ENCODE peak calls at places on chromosomes 6 and 20, in ten cellular contexts. One of them, this sample, is unnamed.
A peak's percentile ranks its signal among the peaks of the same experiment; 100 is the strongest.

GRCh38 chr6:4125500-4125899 is 9.9 kb downstream of the ECI2 start:
- DNase-seq in amniotic stem cell: no peak
- DNase-seq in GM04504: no peak
- DNase-seq in activated CD8-positive, alpha-beta T cell treated with anti-CD3 and anti-CD28 coated beads, Interleukin-2, amount 10 ng/mL, durations not matched to agents 7 days and 5 days: no peak
- DNase-seq in mucosa of descending colon: no peak
- DNase-seq in left lung: no peak
- DNase-seq in stimulated activated CD4-positive, alpha-beta T cell treated with anti-CD3 and anti-CD28 coated beads, Interleukin-4, amount 100 ng/mL, for 1 hour: no peak
- DNase-seq in GM19239: no peak
- DNase-seq in RPMI7951: no peak
- DNase-seq in iris pigment epithelial cell: peak; percentile 78
- DNase-seq in this sample: no peak

GRCh38 chr20:22499475-22500174 is 84.7 kb downstream of the FOXA2 start:
- DNase-seq in amniotic stem cell: no peak
- DNase-seq in GM04504: no peak
- DNase-seq in activated CD8-positive, alpha-beta T cell treated with anti-CD3 and anti-CD28 coated beads, Interleukin-2, amount 10 ng/mL, durations not matched to agents 7 days and 5 days: no peak
- DNase-seq in mucosa of descending colon: peak; percentile 47
- DNase-seq in left lung: no peak
- DNase-seq in stimulated activated CD4-positive, alpha-beta T cell treated with anti-CD3 and anti-CD28 coated beads, Interleukin-4, amount 100 ng/mL, for 1 hour: no peak
- DNase-seq in GM19239: no peak
- DNase-seq in RPMI7951: no peak
- DNase-seq in iris pigment epithelial cell: no peak
- DNase-seq in this sample: no peak

GRCh38 chr6:4383910-4384637 is 248.7 kb upstream of the ECI2 start:
- DNase-seq in amniotic stem cell: no peak
- DNase-seq in GM04504: no peak
- DNase-seq in activated CD8-positive, alpha-beta T cell treated with anti-CD3 and anti-CD28 coated beads, Interleukin-2, amount 10 ng/mL, durations not matched to agents 7 days and 5 days: no peak
- DNase-seq in mucosa of descending colon: no peak
- DNase-seq in left lung: no peak
- DNase-seq in stimulated activated CD4-positive, alpha-beta T cell treated with anti-CD3 and anti-CD28 coated beads, Interleukin-4, amount 100 ng/mL, for 1 hour: no peak
- DNase-seq in GM19239: no peak
- DNase-seq in RPMI7951: no peak
- DNase-seq in iris pigment epithelial cell: no peak
- DNase-seq in this sample: no peak

GRCh38 chr6:151870375-151870774 is 62.9 kb downstream of the ESR1 start:
- DNase-seq in amniotic stem cell: no peak
- DNase-seq in GM04504: no peak
- DNase-seq in activated CD8-positive, alpha-beta T cell treated with anti-CD3 and anti-CD28 coated beads, Interleukin-2, amount 10 ng/mL, durations not matched to agents 7 days and 5 days: no peak
- DNase-seq in mucosa of descending colon: no peak
- DNase-seq in left lung: no peak
- DNase-seq in stimulated activated CD4-positive, alpha-beta T cell treated with anti-CD3 and anti-CD28 coated beads, Interleukin-4, amount 100 ng/mL, for 1 hour: no peak
- DNase-seq in GM19239: no peak
- DNase-seq in RPMI7951: no peak
- DNase-seq in iris pigment epithelial cell: no peak
- DNase-seq in this sample: no peak

GRCh38 chr6:157849288-157850017 is 26.4 kb downstream of the SNX9 start:
- DNase-seq in amniotic stem cell: no peak
- DNase-seq in GM04504: no peak
- DNase-seq in activated CD8-positive, alpha-beta T cell treated with anti-CD3 and anti-CD28 coated beads, Interleukin-2, amount 10 ng/mL, durations not matched to agents 7 days and 5 days: peak; percentile 17
- DNase-seq in mucosa of descending colon: no peak
- DNase-seq in left lung: no peak
- DNase-seq in stimulated activated CD4-positive, alpha-beta T cell treated with anti-CD3 and anti-CD28 coated beads, Interleukin-4, amount 100 ng/mL, for 1 hour: no peak
- DNase-seq in GM19239: no peak
- DNase-seq in RPMI7951: no peak
- DNase-seq in iris pigment epithelial cell: no peak
- DNase-seq in this sample: no peak

GRCh38 chr6:31826793-31827285 is 699 bp upstream of the HSPA1B start:
- DNase-seq in amniotic stem cell: peak; percentile 76
- DNase-seq in GM04504: peak; percentile 58
- DNase-seq in activated CD8-positive, alpha-beta T cell treated with anti-CD3 and anti-CD28 coated beads, Interleukin-2, amount 10 ng/mL, durations not matched to agents 7 days and 5 days: peak; percentile 51
- DNase-seq in mucosa of descending colon: peak; percentile 90
- DNase-seq in left lung: peak; percentile 91
- DNase-seq in stimulated activated CD4-positive, alpha-beta T cell treated with anti-CD3 and anti-CD28 coated beads, Interleukin-4, amount 100 ng/mL, for 1 hour: no peak
- DNase-seq in GM19239: no peak
- DNase-seq in RPMI7951: peak; percentile 90
- DNase-seq in iris pigment epithelial cell: peak; percentile 83
- DNase-seq in this sample: peak; percentile 98

GRCh38 chr6:524803-525202 is 132.1 kb downstream of the HUS1B start:
- DNase-seq in amniotic stem cell: no peak
- DNase-seq in GM04504: no peak
- DNase-seq in activated CD8-positive, alpha-beta T cell treated with anti-CD3 and anti-CD28 coated beads, Interleukin-2, amount 10 ng/mL, durations not matched to agents 7 days and 5 days: peak; percentile 65
- DNase-seq in mucosa of descending colon: no peak
- DNase-seq in left lung: no peak
- DNase-seq in stimulated activated CD4-positive, alpha-beta T cell treated with anti-CD3 and anti-CD28 coated beads, Interleukin-4, amount 100 ng/mL, for 1 hour: peak; percentile 38
- DNase-seq in GM19239: no peak
- DNase-seq in RPMI7951: no peak
- DNase-seq in iris pigment epithelial cell: no peak
- DNase-seq in this sample: no peak

GRCh38 chr6:53439556-53439955 is 90.8 kb upstream of the ELOVL5 start:
- DNase-seq in amniotic stem cell: no peak
- DNase-seq in GM04504: peak; percentile 50
- DNase-seq in activated CD8-positive, alpha-beta T cell treated with anti-CD3 and anti-CD28 coated beads, Interleukin-2, amount 10 ng/mL, durations not matched to agents 7 days and 5 days: no peak
- DNase-seq in mucosa of descending colon: no peak
- DNase-seq in left lung: no peak
- DNase-seq in stimulated activated CD4-positive, alpha-beta T cell treated with anti-CD3 and anti-CD28 coated beads, Interleukin-4, amount 100 ng/mL, for 1 hour: no peak
- DNase-seq in GM19239: no peak
- DNase-seq in RPMI7951: no peak
- DNase-seq in iris pigment epithelial cell: peak; percentile 40
- DNase-seq in this sample: no peak

GRCh38 chr6:63816979-63817436 is 181.4 kb downstream of the PHF3 start:
- DNase-seq in amniotic stem cell: no peak
- DNase-seq in GM04504: no peak
- DNase-seq in activated CD8-positive, alpha-beta T cell treated with anti-CD3 and anti-CD28 coated beads, Interleukin-2, amount 10 ng/mL, durations not matched to agents 7 days and 5 days: no peak
- DNase-seq in mucosa of descending colon: no peak
- DNase-seq in left lung: no peak
- DNase-seq in stimulated activated CD4-positive, alpha-beta T cell treated with anti-CD3 and anti-CD28 coated beads, Interleukin-4, amount 100 ng/mL, for 1 hour: no peak
- DNase-seq in GM19239: no peak
- DNase-seq in RPMI7951: no peak
- DNase-seq in iris pigment epithelial cell: peak; percentile 39
- DNase-seq in this sample: no peak

GRCh38 chr6:87742106-87742505 is 40.1 kb upstream of the AKIRIN2 start:
- DNase-seq in amniotic stem cell: no peak
- DNase-seq in GM04504: no peak
- DNase-seq in activated CD8-positive, alpha-beta T cell treated with anti-CD3 and anti-CD28 coated beads, Interleukin-2, amount 10 ng/mL, durations not matched to agents 7 days and 5 days: peak; percentile 74
- DNase-seq in mucosa of descending colon: no peak
- DNase-seq in left lung: no peak
- DNase-seq in stimulated activated CD4-positive, alpha-beta T cell treated with anti-CD3 and anti-CD28 coated beads, Interleukin-4, amount 100 ng/mL, for 1 hour: peak; percentile 10
- DNase-seq in GM19239: no peak
- DNase-seq in RPMI7951: peak; percentile 16
- DNase-seq in iris pigment epithelial cell: no peak
- DNase-seq in this sample: peak; percentile 48

GRCh38 chr6:8905647-8906231 is 470.4 kb upstream of the SLC35B3 start:
- DNase-seq in amniotic stem cell: no peak
- DNase-seq in GM04504: no peak
- DNase-seq in activated CD8-positive, alpha-beta T cell treated with anti-CD3 and anti-CD28 coated beads, Interleukin-2, amount 10 ng/mL, durations not matched to agents 7 days and 5 days: no peak
- DNase-seq in mucosa of descending colon: no peak
- DNase-seq in left lung: no peak
- DNase-seq in stimulated activated CD4-positive, alpha-beta T cell treated with anti-CD3 and anti-CD28 coated beads, Interleukin-4, amount 100 ng/mL, for 1 hour: no peak
- DNase-seq in GM19239: no peak
- DNase-seq in RPMI7951: no peak
- DNase-seq in iris pigment epithelial cell: no peak
- DNase-seq in this sample: no peak

GRCh38 chr6:112180095-112180820 is 74.1 kb downstream of the LAMA4 start:
- DNase-seq in amniotic stem cell: peak; percentile 74
- DNase-seq in GM04504: peak; percentile 57
- DNase-seq in activated CD8-positive, alpha-beta T cell treated with anti-CD3 and anti-CD28 coated beads, Interleukin-2, amount 10 ng/mL, durations not matched to agents 7 days and 5 days: peak; percentile 75
- DNase-seq in mucosa of descending colon: no peak
- DNase-seq in left lung: no peak
- DNase-seq in stimulated activated CD4-positive, alpha-beta T cell treated with anti-CD3 and anti-CD28 coated beads, Interleukin-4, amount 100 ng/mL, for 1 hour: no peak
- DNase-seq in GM19239: peak; percentile 16
- DNase-seq in RPMI7951: peak; percentile 83
- DNase-seq in iris pigment epithelial cell: peak; percentile 89
- DNase-seq in this sample: peak; percentile 34

GRCh38 chr6:169977434-169978265 is 226.2 kb downstream of the ERMARD start:
- DNase-seq in amniotic stem cell: no peak
- DNase-seq in GM04504: no peak
- DNase-seq in activated CD8-positive, alpha-beta T cell treated with anti-CD3 and anti-CD28 coated beads, Interleukin-2, amount 10 ng/mL, durations not matched to agents 7 days and 5 days: no peak
- DNase-seq in mucosa of descending colon: peak; percentile 15
- DNase-seq in left lung: peak; percentile 66
- DNase-seq in stimulated activated CD4-positive, alpha-beta T cell treated with anti-CD3 and anti-CD28 coated beads, Interleukin-4, amount 100 ng/mL, for 1 hour: no peak
- DNase-seq in GM19239: no peak
- DNase-seq in RPMI7951: no peak
- DNase-seq in iris pigment epithelial cell: no peak
- DNase-seq in this sample: peak; percentile 72

GRCh38 chr6:12456343-12456742 is 166.2 kb downstream of the EDN1 start:
- DNase-seq in amniotic stem cell: no peak
- DNase-seq in GM04504: no peak
- DNase-seq in activated CD8-positive, alpha-beta T cell treated with anti-CD3 and anti-CD28 coated beads, Interleukin-2, amount 10 ng/mL, durations not matched to agents 7 days and 5 days: no peak
- DNase-seq in mucosa of descending colon: no peak
- DNase-seq in left lung: peak; percentile 49
- DNase-seq in stimulated activated CD4-positive, alpha-beta T cell treated with anti-CD3 and anti-CD28 coated beads, Interleukin-4, amount 100 ng/mL, for 1 hour: no peak
- DNase-seq in GM19239: no peak
- DNase-seq in RPMI7951: peak; percentile 46
- DNase-seq in iris pigment epithelial cell: no peak
- DNase-seq in this sample: no peak

GRCh38 chr6:140071601-140072062 is 697.2 kb upstream of the CITED2 start:
- DNase-seq in amniotic stem cell: no peak
- DNase-seq in GM04504: peak; percentile 89
- DNase-seq in activated CD8-positive, alpha-beta T cell treated with anti-CD3 and anti-CD28 coated beads, Interleukin-2, amount 10 ng/mL, durations not matched to agents 7 days and 5 days: no peak
- DNase-seq in mucosa of descending colon: no peak
- DNase-seq in left lung: no peak
- DNase-seq in stimulated activated CD4-positive, alpha-beta T cell treated with anti-CD3 and anti-CD28 coated beads, Interleukin-4, amount 100 ng/mL, for 1 hour: no peak
- DNase-seq in GM19239: no peak
- DNase-seq in RPMI7951: peak; percentile 83
- DNase-seq in iris pigment epithelial cell: peak; percentile 94
- DNase-seq in this sample: no peak

GRCh38 chr6:30748851-30749540 is 4.6 kb upstream of the IER3 start:
- DNase-seq in amniotic stem cell: no peak
- DNase-seq in GM04504: no peak
- DNase-seq in activated CD8-positive, alpha-beta T cell treated with anti-CD3 and anti-CD28 coated beads, Interleukin-2, amount 10 ng/mL, durations not matched to agents 7 days and 5 days: no peak
- DNase-seq in mucosa of descending colon: no peak
- DNase-seq in left lung: no peak
- DNase-seq in stimulated activated CD4-positive, alpha-beta T cell treated with anti-CD3 and anti-CD28 coated beads, Interleukin-4, amount 100 ng/mL, for 1 hour: no peak
- DNase-seq in GM19239: no peak
- DNase-seq in RPMI7951: peak; percentile 100
- DNase-seq in iris pigment epithelial cell: no peak
- DNase-seq in this sample: no peak

GRCh38 chr6:169620171-169621125 is 81.4 kb downstream of the WDR27 start:
- DNase-seq in amniotic stem cell: no peak
- DNase-seq in GM04504: no peak
- DNase-seq in activated CD8-positive, alpha-beta T cell treated with anti-CD3 and anti-CD28 coated beads, Interleukin-2, amount 10 ng/mL, durations not matched to agents 7 days and 5 days: no peak
- DNase-seq in mucosa of descending colon: no peak
- DNase-seq in left lung: no peak
- DNase-seq in stimulated activated CD4-positive, alpha-beta T cell treated with anti-CD3 and anti-CD28 coated beads, Interleukin-4, amount 100 ng/mL, for 1 hour: no peak
- DNase-seq in GM19239: no peak
- DNase-seq in RPMI7951: peak; percentile 84
- DNase-seq in iris pigment epithelial cell: peak; percentile 73
- DNase-seq in this sample: no peak

GRCh38 chr6:46888031-46888430 is 33.7 kb downstream of the ADGRF5 start:
- DNase-seq in amniotic stem cell: no peak
- DNase-seq in GM04504: no peak
- DNase-seq in activated CD8-positive, alpha-beta T cell treated with anti-CD3 and anti-CD28 coated beads, Interleukin-2, amount 10 ng/mL, durations not matched to agents 7 days and 5 days: no peak
- DNase-seq in mucosa of descending colon: no peak
- DNase-seq in left lung: no peak
- DNase-seq in stimulated activated CD4-positive, alpha-beta T cell treated with anti-CD3 and anti-CD28 coated beads, Interleukin-4, amount 100 ng/mL, for 1 hour: no peak
- DNase-seq in GM19239: no peak
- DNase-seq in RPMI7951: peak; percentile 72
- DNase-seq in iris pigment epithelial cell: peak; percentile 14
- DNase-seq in this sample: no peak

GRCh38 chr6:138410972-138411667 is 7.1 kb downstream of the HEBP2 start:
- DNase-seq in amniotic stem cell: peak; percentile 34
- DNase-seq in GM04504: no peak
- DNase-seq in activated CD8-positive, alpha-beta T cell treated with anti-CD3 and anti-CD28 coated beads, Interleukin-2, amount 10 ng/mL, durations not matched to agents 7 days and 5 days: no peak
- DNase-seq in mucosa of descending colon: no peak
- DNase-seq in left lung: no peak
- DNase-seq in stimulated activated CD4-positive, alpha-beta T cell treated with anti-CD3 and anti-CD28 coated beads, Interleukin-4, amount 100 ng/mL, for 1 hour: no peak
- DNase-seq in GM19239: no peak
- DNase-seq in RPMI7951: peak; percentile 98
- DNase-seq in iris pigment epithelial cell: peak; percentile 81
- DNase-seq in this sample: no peak

GRCh38 chr6:7542065-7542877 is 800 bp downstream of the DSP start:
- DNase-seq in amniotic stem cell: no peak
- DNase-seq in GM04504: peak; percentile 10
- DNase-seq in activated CD8-positive, alpha-beta T cell treated with anti-CD3 and anti-CD28 coated beads, Interleukin-2, amount 10 ng/mL, durations not matched to agents 7 days and 5 days: no peak
- DNase-seq in mucosa of descending colon: peak; percentile 70
- DNase-seq in left lung: peak; percentile 89
- DNase-seq in stimulated activated CD4-positive, alpha-beta T cell treated with anti-CD3 and anti-CD28 coated beads, Interleukin-4, amount 100 ng/mL, for 1 hour: no peak
- DNase-seq in GM19239: peak; percentile 22
- DNase-seq in RPMI7951: no peak
- DNase-seq in iris pigment epithelial cell: no peak
- DNase-seq in this sample: peak; percentile 91

GRCh38 chr6:45697605-45698004 is 318.1 kb downstream of the CLIC5 start:
- DNase-seq in amniotic stem cell: peak; percentile 93
- DNase-seq in GM04504: peak; percentile 94
- DNase-seq in activated CD8-positive, alpha-beta T cell treated with anti-CD3 and anti-CD28 coated beads, Interleukin-2, amount 10 ng/mL, durations not matched to agents 7 days and 5 days: peak; percentile 12
- DNase-seq in mucosa of descending colon: no peak
- DNase-seq in left lung: no peak
- DNase-seq in stimulated activated CD4-positive, alpha-beta T cell treated with anti-CD3 and anti-CD28 coated beads, Interleukin-4, amount 100 ng/mL, for 1 hour: no peak
- DNase-seq in GM19239: no peak
- DNase-seq in RPMI7951: peak; percentile 100
- DNase-seq in iris pigment epithelial cell: peak; percentile 100
- DNase-seq in this sample: no peak

GRCh38 chr20:4449977-4450715 is 271.6 kb upstream of the PRND start:
- DNase-seq in amniotic stem cell: no peak
- DNase-seq in GM04504: no peak
- DNase-seq in activated CD8-positive, alpha-beta T cell treated with anti-CD3 and anti-CD28 coated beads, Interleukin-2, amount 10 ng/mL, durations not matched to agents 7 days and 5 days: no peak
- DNase-seq in mucosa of descending colon: no peak
- DNase-seq in left lung: no peak
- DNase-seq in stimulated activated CD4-positive, alpha-beta T cell treated with anti-CD3 and anti-CD28 coated beads, Interleukin-4, amount 100 ng/mL, for 1 hour: no peak
- DNase-seq in GM19239: no peak
- DNase-seq in RPMI7951: peak; percentile 82
- DNase-seq in iris pigment epithelial cell: peak; percentile 83
- DNase-seq in this sample: no peak

GRCh38 chr6:49923826-49924225 is 40.1 kb downstream of the DEFB114 start:
- DNase-seq in amniotic stem cell: no peak
- DNase-seq in GM04504: peak; percentile 20
- DNase-seq in activated CD8-positive, alpha-beta T cell treated with anti-CD3 and anti-CD28 coated beads, Interleukin-2, amount 10 ng/mL, durations not matched to agents 7 days and 5 days: no peak
- DNase-seq in mucosa of descending colon: no peak
- DNase-seq in left lung: no peak
- DNase-seq in stimulated activated CD4-positive, alpha-beta T cell treated with anti-CD3 and anti-CD28 coated beads, Interleukin-4, amount 100 ng/mL, for 1 hour: no peak
- DNase-seq in GM19239: no peak
- DNase-seq in RPMI7951: no peak
- DNase-seq in iris pigment epithelial cell: no peak
- DNase-seq in this sample: no peak

GRCh38 chr6:34237316-34237721 is 646 bp downstream of the HMGA1 start:
- DNase-seq in amniotic stem cell: no peak
- DNase-seq in GM04504: no peak
- DNase-seq in activated CD8-positive, alpha-beta T cell treated with anti-CD3 and anti-CD28 coated beads, Interleukin-2, amount 10 ng/mL, durations not matched to agents 7 days and 5 days: no peak
- DNase-seq in mucosa of descending colon: peak; percentile 64
- DNase-seq in left lung: peak; percentile 83
- DNase-seq in stimulated activated CD4-positive, alpha-beta T cell treated with anti-CD3 and anti-CD28 coated beads, Interleukin-4, amount 100 ng/mL, for 1 hour: peak; percentile 48
- DNase-seq in GM19239: no peak
- DNase-seq in RPMI7951: no peak
- DNase-seq in iris pigment epithelial cell: no peak
- DNase-seq in this sample: no peak

GRCh38 chr6:85677243-85677956 is 34.7 kb upstream of the SYNCRIP start:
- DNase-seq in amniotic stem cell: no peak
- DNase-seq in GM04504: no peak
- DNase-seq in activated CD8-positive, alpha-beta T cell treated with anti-CD3 and anti-CD28 coated beads, Interleukin-2, amount 10 ng/mL, durations not matched to agents 7 days and 5 days: no peak
- DNase-seq in mucosa of descending colon: no peak
- DNase-seq in left lung: no peak
- DNase-seq in stimulated activated CD4-positive, alpha-beta T cell treated with anti-CD3 and anti-CD28 coated beads, Interleukin-4, amount 100 ng/mL, for 1 hour: no peak
- DNase-seq in GM19239: no peak
- DNase-seq in RPMI7951: peak; percentile 43
- DNase-seq in iris pigment epithelial cell: no peak
- DNase-seq in this sample: no peak

GRCh38 chr20:5535211-5535756 is 214.9 kb upstream of the SHLD1 start:
- DNase-seq in amniotic stem cell: no peak
- DNase-seq in GM04504: peak; percentile 69
- DNase-seq in activated CD8-positive, alpha-beta T cell treated with anti-CD3 and anti-CD28 coated beads, Interleukin-2, amount 10 ng/mL, durations not matched to agents 7 days and 5 days: no peak
- DNase-seq in mucosa of descending colon: no peak
- DNase-seq in left lung: no peak
- DNase-seq in stimulated activated CD4-positive, alpha-beta T cell treated with anti-CD3 and anti-CD28 coated beads, Interleukin-4, amount 100 ng/mL, for 1 hour: no peak
- DNase-seq in GM19239: no peak
- DNase-seq in RPMI7951: peak; percentile 17
- DNase-seq in iris pigment epithelial cell: peak; percentile 100
- DNase-seq in this sample: peak; percentile 32

GRCh38 chr6:9463311-9463710 is 951.6 kb downstream of the TFAP2A start:
- DNase-seq in amniotic stem cell: no peak
- DNase-seq in GM04504: no peak
- DNase-seq in activated CD8-positive, alpha-beta T cell treated with anti-CD3 and anti-CD28 coated beads, Interleukin-2, amount 10 ng/mL, durations not matched to agents 7 days and 5 days: no peak
- DNase-seq in mucosa of descending colon: no peak
- DNase-seq in left lung: no peak
- DNase-seq in stimulated activated CD4-positive, alpha-beta T cell treated with anti-CD3 and anti-CD28 coated beads, Interleukin-4, amount 100 ng/mL, for 1 hour: no peak
- DNase-seq in GM19239: no peak
- DNase-seq in RPMI7951: no peak
- DNase-seq in iris pigment epithelial cell: peak; percentile 31
- DNase-seq in this sample: no peak

GRCh38 chr6:35673755-35674154 is 15.0 kb downstream of the FKBP5 start:
- DNase-seq in amniotic stem cell: no peak
- DNase-seq in GM04504: no peak
- DNase-seq in activated CD8-positive, alpha-beta T cell treated with anti-CD3 and anti-CD28 coated beads, Interleukin-2, amount 10 ng/mL, durations not matched to agents 7 days and 5 days: no peak
- DNase-seq in mucosa of descending colon: no peak
- DNase-seq in left lung: no peak
- DNase-seq in stimulated activated CD4-positive, alpha-beta T cell treated with anti-CD3 and anti-CD28 coated beads, Interleukin-4, amount 100 ng/mL, for 1 hour: no peak
- DNase-seq in GM19239: no peak
- DNase-seq in RPMI7951: no peak
- DNase-seq in iris pigment epithelial cell: no peak
- DNase-seq in this sample: no peak